ENCODE peak calls at places on chromosomes 1 and 21, in nine cellular contexts. One of them, this sample, is unnamed.

GRCh38 chr1:71572038-71572437 is 491.2 kb upstream of the ZRANB2 start:
- DNase-seq in transverse colon: no peak
- DNase-seq in endothelial cell of umbilical vein: no peak
- DNase-seq in GM12878: peak; percentile 11
- DNase-seq in HCT116: no peak
- DNase-seq in stomach: no peak
- DNase-seq in SK-N-SH: no peak
- DNase-seq in spleen: no peak
- DNase-seq in GM23338: no peak
- DNase-seq in this sample: no peak

GRCh38 chr1:157091186-157091585 is 8.4 kb downstream of the ETV3L start:
- DNase-seq in GM12878: no peak
- DNase-seq in SK-N-SH: no peak
- DNase-seq in spleen: no peak
- DNase-seq in stomach: no peak
- DNase-seq in HCT116: no peak
- DNase-seq in transverse colon: no peak
- DNase-seq in GM23338: no peak
- DNase-seq in endothelial cell of umbilical vein: no peak
- DNase-seq in this sample: no peak

GRCh38 chr1:243287128-243287470 is 31.3 kb downstream of the SDCCAG8 start:
- DNase-seq in HCT116: no peak
- DNase-seq in endothelial cell of umbilical vein: no peak
- DNase-seq in GM23338: no peak
- DNase-seq in SK-N-SH: no peak
- DNase-seq in GM12878: no peak
- DNase-seq in transverse colon: no peak
- DNase-seq in spleen: no peak
- DNase-seq in stomach: no peak
- DNase-seq in this sample: no peak

GRCh38 chr21:44537930-44538911 is 1.8 kb downstream of the KRTAP10-1 start:
- DNase-seq in stomach: peak; percentile 21
- DNase-seq in transverse colon: peak; percentile 5
- DNase-seq in HCT116: no peak
- DNase-seq in GM23338: no peak
- DNase-seq in endothelial cell of umbilical vein: no peak
- DNase-seq in spleen: peak; percentile 64
- DNase-seq in SK-N-SH: no peak
- DNase-seq in GM12878: no peak
- DNase-seq in this sample: peak; percentile 72

GRCh38 chr1:232454487-232454886 is 175.4 kb downstream of the SIPA1L2 start:
- DNase-seq in GM23338: peak; percentile 73
- DNase-seq in spleen: no peak
- DNase-seq in stomach: no peak
- DNase-seq in SK-N-SH: no peak
- DNase-seq in transverse colon: no peak
- DNase-seq in endothelial cell of umbilical vein: no peak
- DNase-seq in HCT116: no peak
- DNase-seq in GM12878: no peak
- DNase-seq in this sample: no peak

GRCh38 chr1:31556481-31557006 is 19.8 kb upstream of the TINAGL1 start:
- DNase-seq in transverse colon: no peak
- DNase-seq in endothelial cell of umbilical vein: no peak
- DNase-seq in GM23338: no peak
- DNase-seq in GM12878: no peak
- DNase-seq in HCT116: no peak
- DNase-seq in spleen: no peak
- DNase-seq in stomach: no peak
- DNase-seq in SK-N-SH: no peak
- DNase-seq in this sample: no peak

GRCh38 chr1:2927393-2927792 is 93.9 kb upstream of the ACTRT2 start:
- DNase-seq in endothelial cell of umbilical vein: no peak
- DNase-seq in spleen: no peak
- DNase-seq in SK-N-SH: no peak
- DNase-seq in GM12878: no peak
- DNase-seq in GM23338: no peak
- DNase-seq in transverse colon: no peak
- DNase-seq in HCT116: no peak
- DNase-seq in stomach: no peak
- DNase-seq in this sample: no peak

GRCh38 chr1:242784074-242784473 is 259.6 kb upstream of the PLD5 start:
- DNase-seq in GM23338: no peak
- DNase-seq in SK-N-SH: no peak
- DNase-seq in stomach: no peak
- DNase-seq in spleen: no peak
- DNase-seq in GM12878: no peak
- DNase-seq in endothelial cell of umbilical vein: no peak
- DNase-seq in HCT116: no peak
- DNase-seq in transverse colon: no peak
- DNase-seq in this sample: no peak

GRCh38 chr1:66526036-66526435 is 7.9 kb upstream of the SGIP1 start:
- DNase-seq in stomach: no peak
- DNase-seq in GM23338: no peak
- DNase-seq in transverse colon: no peak
- DNase-seq in GM12878: no peak
- DNase-seq in endothelial cell of umbilical vein: no peak
- DNase-seq in SK-N-SH: no peak
- DNase-seq in HCT116: no peak
- DNase-seq in spleen: no peak
- DNase-seq in this sample: no peak

GRCh38 chr1:172628416-172628815 is 30.5 kb upstream of the FASLG start:
- DNase-seq in GM12878: no peak
- DNase-seq in spleen: no peak
- DNase-seq in GM23338: no peak
- DNase-seq in stomach: no peak
- DNase-seq in transverse colon: no peak
- DNase-seq in HCT116: no peak
- DNase-seq in endothelial cell of umbilical vein: no peak
- DNase-seq in SK-N-SH: no peak
- DNase-seq in this sample: no peak

GRCh38 chr1:31744165-31744888 is 19.8 kb downstream of the ADGRB2 start:
- DNase-seq in HCT116: no peak
- DNase-seq in spleen: peak; percentile 86
- DNase-seq in GM23338: no peak
- DNase-seq in stomach: peak; percentile 32
- DNase-seq in GM12878: no peak
- DNase-seq in transverse colon: peak; percentile 68
- DNase-seq in SK-N-SH: no peak
- DNase-seq in endothelial cell of umbilical vein: no peak
- DNase-seq in this sample: no peak

DNA sequence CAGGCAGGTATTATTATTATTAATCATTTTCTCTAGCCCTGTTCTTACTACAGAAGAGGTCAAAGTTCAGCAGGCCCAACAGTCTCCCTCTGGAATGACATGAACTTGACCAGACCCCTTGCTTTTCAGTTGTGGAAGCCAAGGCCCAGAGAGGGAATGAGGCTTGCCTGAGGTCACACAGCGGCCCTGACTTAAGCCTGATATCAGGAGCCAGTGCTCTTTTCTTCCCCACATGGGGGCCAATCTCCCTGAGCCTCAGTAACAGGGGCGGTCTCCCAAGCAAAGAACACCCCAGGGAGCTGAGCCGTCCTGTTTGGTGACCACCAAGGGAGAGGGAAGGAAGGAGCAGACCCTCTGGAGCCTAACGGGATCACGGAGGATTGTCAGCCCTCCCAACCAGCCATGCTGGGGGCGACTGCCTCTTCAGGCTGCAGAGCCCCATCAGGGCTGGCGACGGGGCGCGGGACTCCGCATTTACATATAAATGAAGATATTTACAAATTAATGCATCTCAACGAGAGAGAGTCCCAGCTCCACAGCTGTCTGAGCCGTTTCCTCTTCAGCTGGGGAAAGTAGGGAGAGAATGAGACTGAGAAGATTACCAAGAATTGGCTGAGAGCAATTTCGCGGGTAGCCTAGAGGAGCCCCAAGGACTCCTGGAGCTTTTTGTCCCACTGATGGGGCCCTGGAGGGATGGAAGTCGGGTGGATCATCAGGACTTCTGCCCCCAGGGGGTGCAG is 186.1 kb upstream of the KLHDC7A start:
- DNase-seq in HCT116: no peak
- DNase-seq in spleen: no peak
- DNase-seq in GM23338: peak; percentile 93
- DNase-seq in SK-N-SH: no peak
- DNase-seq in stomach: no peak
- DNase-seq in endothelial cell of umbilical vein: no peak
- DNase-seq in transverse colon: no peak
- DNase-seq in GM12878: no peak
- DNase-seq in this sample: no peak
- H3K27ac ChIP-seq in HCT116: no peak overlapping the region
- H3K27ac ChIP-seq in spleen: no peak overlapping the region
- H3K27ac ChIP-seq in GM23338: peak overlapping the region; percentile 98
- H3K27ac ChIP-seq in SK-N-SH: no peak overlapping the region
- H3K27ac ChIP-seq in stomach: no peak overlapping the region
- H3K27ac ChIP-seq in endothelial cell of umbilical vein: no peak overlapping the region
- H3K27ac ChIP-seq in transverse colon: no peak overlapping the region
- H3K27ac ChIP-seq in GM12878: no peak overlapping the region
- H3K27ac ChIP-seq in this sample: no peak overlapping the region

GRCh38 chr1:168599636-168600035 is 23.2 kb downstream of the XCL1 start:
- DNase-seq in stomach: no peak
- DNase-seq in HCT116: no peak
- DNase-seq in GM12878: no peak
- DNase-seq in SK-N-SH: no peak
- DNase-seq in transverse colon: no peak
- DNase-seq in endothelial cell of umbilical vein: no peak
- DNase-seq in GM23338: no peak
- DNase-seq in spleen: no peak
- DNase-seq in this sample: no peak
- TF ChIP-seq POLR2AphosphoS5 in stomach: no peak
- TF ChIP-seq POLR2AphosphoS5 in HCT116: no peak
- TF ChIP-seq POLR2AphosphoS5 in GM12878: no peak
- TF ChIP-seq POLR2AphosphoS5 in SK-N-SH: no peak
- TF ChIP-seq POLR2AphosphoS5 in transverse colon: no peak
- TF ChIP-seq POLR2AphosphoS5 in endothelial cell of umbilical vein: no peak
- TF ChIP-seq POLR2AphosphoS5 in GM23338: no peak
- TF ChIP-seq POLR2AphosphoS5 in spleen: no peak
- TF ChIP-seq POLR2AphosphoS5 in this sample: no peak

GRCh38 chr21:39913651-39914145 is 46.5 kb downstream of the PCP4 start:
- DNase-seq in GM12878: no peak
- DNase-seq in spleen: no peak
- DNase-seq in GM23338: no peak
- DNase-seq in HCT116: no peak
- DNase-seq in stomach: no peak
- DNase-seq in transverse colon: no peak
- DNase-seq in SK-N-SH: no peak
- DNase-seq in endothelial cell of umbilical vein: no peak
- DNase-seq in this sample: no peak

GRCh38 chr21:39915881-39916280 is 48.6 kb downstream of the PCP4 start:
- DNase-seq in SK-N-SH: no peak
- DNase-seq in GM12878: no peak
- DNase-seq in transverse colon: no peak
- DNase-seq in GM23338: no peak
- DNase-seq in endothelial cell of umbilical vein: no peak
- DNase-seq in spleen: no peak
- DNase-seq in HCT116: no peak
- DNase-seq in stomach: no peak
- DNase-seq in this sample: no peak

GRCh38 chr21:39908265-39908923 is 41.2 kb downstream of the PCP4 start:
- DNase-seq in SK-N-SH: no peak
- DNase-seq in HCT116: no peak
- DNase-seq in GM12878: no peak
- DNase-seq in spleen: no peak
- DNase-seq in endothelial cell of umbilical vein: no peak
- DNase-seq in GM23338: peak; percentile 54
- DNase-seq in stomach: no peak
- DNase-seq in transverse colon: no peak
- DNase-seq in this sample: no peak

GRCh38 chr21:39911792-39912191 is 44.6 kb downstream of the PCP4 start:
- DNase-seq in transverse colon: no peak
- DNase-seq in stomach: no peak
- DNase-seq in spleen: no peak
- DNase-seq in endothelial cell of umbilical vein: no peak
- DNase-seq in HCT116: no peak
- DNase-seq in SK-N-SH: no peak
- DNase-seq in GM12878: no peak
- DNase-seq in GM23338: no peak
- DNase-seq in this sample: no peak

DNA sequence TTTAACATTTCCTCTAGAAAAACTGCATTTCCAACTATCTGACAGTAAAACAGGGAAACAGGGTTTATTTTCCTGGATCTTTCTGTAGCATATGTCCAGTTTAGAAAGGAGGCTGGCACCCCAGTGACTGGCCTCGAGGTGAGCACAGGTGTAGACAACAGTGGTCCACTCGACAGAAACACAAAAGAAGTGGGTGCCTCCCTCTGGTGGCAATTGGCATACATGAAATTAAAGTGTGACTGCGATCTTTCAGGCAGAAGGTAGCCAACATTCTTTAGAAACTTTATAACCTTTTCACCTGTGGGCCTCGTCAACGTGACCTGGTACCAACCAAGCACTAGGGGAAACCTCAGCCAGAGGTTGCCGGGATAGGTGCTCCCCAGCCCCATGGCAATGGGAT is 44.0 kb downstream of the PCP4 start:
- DNase-seq in endothelial cell of umbilical vein: no peak
- DNase-seq in GM12878: no peak
- DNase-seq in stomach: no peak
- DNase-seq in transverse colon: no peak
- DNase-seq in HCT116: no peak
- DNase-seq in spleen: no peak
- DNase-seq in GM23338: peak; percentile 60
- DNase-seq in SK-N-SH: no peak
- DNase-seq in this sample: no peak
- TF ChIP-seq CTCF in endothelial cell of umbilical vein: no peak
- TF ChIP-seq CTCF in GM12878: no peak
- TF ChIP-seq CTCF in stomach: no peak
- TF ChIP-seq CTCF in transverse colon: no peak
- TF ChIP-seq CTCF in HCT116: no peak
- TF ChIP-seq CTCF in spleen: no peak
- TF ChIP-seq CTCF in GM23338: peak; percentile 57
- TF ChIP-seq CTCF in SK-N-SH: no peak
- TF ChIP-seq CTCF in this sample: no peak

DNA sequence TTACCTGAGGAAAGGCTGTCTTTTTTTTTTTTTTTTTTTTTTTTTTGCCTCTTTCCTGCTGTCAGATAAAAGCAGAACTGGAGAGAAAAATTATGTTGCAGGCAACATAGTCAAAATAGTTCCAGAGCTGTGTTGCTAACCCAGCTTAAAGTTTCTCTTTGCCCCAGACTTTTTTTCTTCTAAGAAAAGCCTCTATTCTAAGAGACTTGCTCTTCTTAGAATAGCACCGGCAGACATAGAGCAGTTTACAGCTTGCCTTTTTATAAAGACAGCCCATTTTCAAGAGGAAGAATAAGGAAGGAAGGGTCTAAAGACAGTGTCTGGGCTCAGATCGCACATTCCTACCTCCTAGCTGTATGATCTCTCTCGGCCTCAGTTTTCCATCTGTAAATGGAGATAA is 88.7 kb downstream of the TENT5C start:
- DNase-seq in HCT116: no peak
- DNase-seq in GM12878: no peak
- DNase-seq in GM23338: no peak
- DNase-seq in spleen: no peak
- DNase-seq in endothelial cell of umbilical vein: no peak
- DNase-seq in SK-N-SH: no peak
- DNase-seq in stomach: no peak
- DNase-seq in transverse colon: no peak
- DNase-seq in this sample: no peak
- H3K27ac ChIP-seq in HCT116: no peak overlapping the region
- H3K27ac ChIP-seq in GM12878: no peak overlapping the region
- H3K27ac ChIP-seq in GM23338: no peak overlapping the region
- H3K27ac ChIP-seq in spleen: no peak overlapping the region
- H3K27ac ChIP-seq in endothelial cell of umbilical vein: no peak overlapping the region
- H3K27ac ChIP-seq in SK-N-SH: peak overlapping the region; percentile 98
- H3K27ac ChIP-seq in stomach: no peak overlapping the region
- H3K27ac ChIP-seq in transverse colon: no peak overlapping the region
- H3K27ac ChIP-seq in this sample: no peak overlapping the region

GRCh38 chr1:22636369-22636768 is at the start of gene C1QA:
- DNase-seq in GM12878: no peak
- DNase-seq in transverse colon: peak; percentile 41
- DNase-seq in endothelial cell of umbilical vein: no peak
- DNase-seq in GM23338: no peak
- DNase-seq in spleen: peak; percentile 87
- DNase-seq in HCT116: no peak
- DNase-seq in SK-N-SH: no peak
- DNase-seq in stomach: no peak
- DNase-seq in this sample: no peak
- TF ChIP-seq POLR2AphosphoS5 in GM12878: no peak
- TF ChIP-seq POLR2AphosphoS5 in transverse colon: no peak
- TF ChIP-seq POLR2AphosphoS5 in endothelial cell of umbilical vein: no peak
- TF ChIP-seq POLR2AphosphoS5 in GM23338: no peak
- TF ChIP-seq POLR2AphosphoS5 in spleen: peak; percentile 93
- TF ChIP-seq POLR2AphosphoS5 in HCT116: no peak
- TF ChIP-seq POLR2AphosphoS5 in SK-N-SH: no peak
- TF ChIP-seq POLR2AphosphoS5 in stomach: no peak
- TF ChIP-seq POLR2AphosphoS5 in this sample: peak; percentile 51

This sample was measured in vagina.